ENCODE peak calls at places on chromosome 21, in nine cellular contexts. H is K562, L is SK-N-SH, V is sigmoid colon, W is transverse colon, M is upper lobe of left lung, P is suprapubic skin, I is GM23338, J is stomach. E is an unnamed sample.

GRCh38 chr21:43720539-43721224 is 1.8 kb downstream of the PDXK start:
- DNase-seq in H (no peak), L (no peak), V (no peak), W (no peak), M (no peak), P (no peak), I (no peak), J (no peak), E (no peak)

GRCh38 chr21:19704832-19705231 is 1293.4 kb upstream of the NCAM2 start:
- DNase-seq in H (no peak), L (no peak), V (no peak), W (no peak), M (no peak), P (no peak), I (no peak), J (no peak), E (no peak)

GRCh38 chr21:44932366-44933181 is 7.3 kb upstream of the SLX9 start:
- DNase-seq in H (peak; percentile 81), L (peak; percentile 86), V (no peak), W (peak; percentile 47), M (peak; percentile 94), P (no peak), I (no peak), J (no peak), E (no peak)

GRCh38 chr21:34667761-34668160 is 1.0 kb upstream of the CLIC6 start:
- DNase-seq in H (no peak), L (no peak), V (no peak), W (no peak), M (no peak), P (no peak), I (no peak), J (no peak), E (no peak)

GRCh38 chr21:27024316-27024715 is 57.4 kb upstream of the ADAMTS5 start:
- DNase-seq in H (no peak), L (no peak), V (no peak), W (no peak), M (no peak), P (no peak), I (no peak), J (no peak), E (no peak)

GRCh38 chr21:15164678-15165303 is 100.0 kb upstream of the NRIP1 start:
- DNase-seq in H (no peak), L (no peak), V (no peak), W (peak; percentile 18), M (no peak), P (no peak), I (no peak), J (no peak), E (no peak)

GRCh38 chr21:22106720-22107410 is 1108.7 kb downstream of the NCAM2 start:
- DNase-seq in H (no peak), L (no peak), V (no peak), W (no peak), M (no peak), P (no peak), I (no peak), J (no peak), E (no peak)

GRCh38 chr21:42276526-42277154 is 38.6 kb downstream of the TFF3 start:
- DNase-seq in H (no peak), L (no peak), V (no peak), W (no peak), M (no peak), P (no peak), I (no peak), J (no peak), E (no peak)

GRCh38 chr21:31205412-31205811 is 138.6 kb downstream of the TIAM1 start:
- DNase-seq in H (no peak), L (no peak), V (no peak), W (no peak), M (no peak), P (no peak), I (no peak), J (no peak), E (no peak)

GRCh38 chr21:31201144-31201543 is 142.9 kb downstream of the TIAM1 start:
- DNase-seq in H (no peak), L (no peak), V (no peak), W (no peak), M (no peak), P (no peak), I (no peak), J (no peak), E (no peak)

GRCh38 chr21:31204801-31205200 is 139.3 kb downstream of the TIAM1 start:
- DNase-seq in H (no peak), L (peak; percentile 38), V (no peak), W (no peak), M (no peak), P (no peak), I (no peak), J (no peak), E (no peak)

GRCh38 chr21:31201548-31201947 is 142.5 kb downstream of the TIAM1 start:
- DNase-seq in H (no peak), L (no peak), V (peak; percentile 83), W (peak; percentile 10), M (no peak), P (no peak), I (no peak), J (no peak), E (no peak)

GRCh38 chr21:31203371-31204054 is 140.5 kb downstream of the TIAM1 start:
- DNase-seq in H (no peak), L (no peak), V (no peak), W (no peak), M (no peak), P (no peak), I (no peak), J (no peak), E (no peak)
- TF ChIP-seq POLR2AphosphoS5 in H (no peak), L (no peak), V (no peak), W (no peak), M (no peak), P (no peak), I (no peak), J (no peak), E (no peak)

GRCh38 chr21:39754811-39755210 is 9.8 kb downstream of the IGSF5 start:
- DNase-seq in H (no peak), L (no peak), V (no peak), W (no peak), M (no peak), P (no peak), I (no peak), J (no peak), E (no peak)
- TF ChIP-seq POLR2AphosphoS5 in H (no peak), L (no peak), V (no peak), W (no peak), M (no peak), P (no peak), I (no peak), J (no peak), E (no peak)

GRCh38 chr21:33071878-33072306 is 2.0 kb downstream of the OLIG1 start:
- DNase-seq in H (no peak), L (no peak), V (no peak), W (no peak), M (peak; percentile 84), P (no peak), I (peak; percentile 60), J (no peak), E (no peak)
- TF ChIP-seq POLR2AphosphoS5 in H (no peak), L (no peak), V (no peak), W (no peak), M (no peak), P (no peak), I (no peak), J (no peak), E (no peak)

GRCh38 chr21:39048574-39048973 is 134.7 kb downstream of the PSMG1 start:
- DNase-seq in H (no peak), L (no peak), V (peak; percentile 7), W (no peak), M (no peak), P (no peak), I (no peak), J (no peak), E (no peak)
- TF ChIP-seq POLR2AphosphoS5 in H (no peak), L (no peak), V (no peak), W (no peak), M (no peak), P (no peak), I (no peak), J (no peak), E (no peak)

GRCh38 chr21:46100426-46100825 is 2.5 kb downstream of the COL6A2 start:
- DNase-seq in H (no peak), L (no peak), V (peak; percentile 34), W (peak; percentile 6), M (no peak), P (no peak), I (no peak), J (peak; percentile 11), E (no peak)
- TF ChIP-seq POLR2AphosphoS5 in H (no peak), L (no peak), V (peak; percentile 22), W (peak; percentile 9), M (no peak), P (no peak), I (no peak), J (no peak), E (no peak)

GRCh38 chr21:41250519-41250918 is 66.1 kb upstream of the FAM3B start:
- DNase-seq in H (no peak), L (no peak), V (no peak), W (no peak), M (no peak), P (no peak), I (no peak), J (peak; percentile 63), E (no peak)
- TF ChIP-seq POLR2AphosphoS5 in H (no peak), L (no peak), V (peak; percentile 19), W (no peak), M (no peak), P (no peak), I (no peak), J (no peak), E (no peak)

GRCh38 chr21:37367758-37368535 is 1.4 kb downstream of the DYRK1A start:
- DNase-seq in H (peak; percentile 29), L (peak; percentile 42), V (peak; percentile 73), W (peak; percentile 38), M (peak; percentile 86), P (no peak), I (peak; percentile 43), J (peak; percentile 44), E (no peak)
- TF ChIP-seq POLR2AphosphoS5 in H (no peak), L (no peak), V (peak; percentile 14), W (peak; percentile 10), M (no peak), P (no peak), I (no peak), J (no peak), E (no peak)